ENCODE peak calls at places on chromosomes 13 and 19, in five cellular contexts. J is fibroblast of lung; T is mammary epithelial cell; F is HS-5; E is stimulated activated CD4-positive, alpha-beta T cell treated with anti-CD3 and anti-CD28 coated beads, Interleukin-1b, Interleukin-23, amount 100 ng/mL, for 1 hour. X is an unnamed sample.

GRCh38 chr19:41424335-41425173 is 2.6 kb downstream of the B3GNT8 start:
- DNase-seq in J (no peak), T (no peak), F (no peak), E (no peak), X (no peak)

GRCh38 chr13:39263033-39263432 is 224.8 kb downstream of the NHLRC3 start:
- DNase-seq in J (peak), T (peak), F (peak), E (no peak), X (peak)

GRCh38 chr19:49858591-49858985 is 7.6 kb downstream of the PTOV1 start:
- DNase-seq in J (no peak), T (no peak), F (no peak), E (no peak), X (no peak)

GRCh38 chr19:15466851-15467733 is 2.7 kb upstream of the RASAL3 start:
- DNase-seq in J (no peak), T (no peak), F (peak), E (peak), X (no peak)

GRCh38 chr13:110593430-110594130 is 21.8 kb upstream of the NAXD start:
- DNase-seq in J (peak), T (peak), F (no peak), E (no peak), X (peak)

GRCh38 chr19:44566984-44567383 is 37.5 kb upstream of the CEACAM20 start:
- DNase-seq in J (no peak), T (peak), F (no peak), E (no peak), X (no peak)

GRCh38 chr19:32336259-32337111 is 8.9 kb upstream of the ZNF507 start:
- DNase-seq in J (peak), T (no peak), F (no peak), E (no peak), X (no peak)

GRCh38 chr19:11673608-11674041 is 65.1 kb downstream of the ZNF823 start:
- DNase-seq in J (peak), T (no peak), F (no peak), E (no peak), X (no peak)

GRCh38 chr13:27353166-27353583 is 71.2 kb upstream of the GTF3A start:
- DNase-seq in J (peak), T (no peak), F (no peak), E (no peak), X (no peak)

GRCh38 chr13:97339019-97339988 is 94.7 kb upstream of the RAP2A start:
- DNase-seq in J (peak), T (peak), F (no peak), E (no peak), X (no peak)

GRCh38 chr13:76845865-76846264 is 40.3 kb downstream of the KCTD12 start:
- DNase-seq in J (no peak), T (no peak), F (no peak), E (no peak), X (no peak)

GRCh38 chr19:2054763-2055162 is 3.7 kb upstream of the MKNK2 start:
- DNase-seq in J (no peak), T (no peak), F (no peak), E (no peak), X (no peak)

GRCh38 chr19:18502633-18503294 is 19.1 kb downstream of the ELL start:
- DNase-seq in J (no peak), T (no peak), F (no peak), E (no peak), X (no peak)

GRCh38 chr19:6425732-6426686 is 1.4 kb upstream of the KHSRP start:
- DNase-seq in J (no peak), T (no peak), F (no peak), E (no peak), X (no peak)

GRCh38 chr19:28497887-28498286 is 715.1 kb downstream of the UQCRFS1 start:
- DNase-seq in J (no peak), T (no peak), F (no peak), E (no peak), X (no peak)

GRCh38 chr13:37382156-37382555 is 216.4 kb downstream of the POSTN start:
- DNase-seq in J (no peak), T (no peak), F (no peak), E (no peak), X (no peak)